ENCODE peak calls at places on chromosome 20, in four cellular contexts. B is prostate gland, L is dermis microvascular lymphatic vessel endothelial cell, G is choroid plexus epithelial cell. Q is an unnamed sample.

GRCh38 chr20:32227744-32228688 is 20.3 kb downstream of the POFUT1 start:
- DNase-seq in G (no peak), L (no peak), B (peak), Q (no peak)

GRCh38 chr20:21179796-21180195 is 53.9 kb downstream of the KIZ start:
- DNase-seq in G (peak), L (no peak), B (no peak), Q (no peak)

GRCh38 chr20:7775072-7775471 is 165.2 kb downstream of the HAO1 start:
- DNase-seq in G (peak), L (no peak), B (no peak), Q (no peak)

GRCh38 chr20:4613718-4614620 is 107.7 kb upstream of the PRND start:
- DNase-seq in L (peak), G (peak), B (no peak), Q (peak)

GRCh38 chr20:38108438-38109024 is 56.5 kb downstream of the TGM2 start:
- DNase-seq in L (no peak), B (peak), G (peak), Q (no peak)

GRCh38 chr20:47156431-47156841 is 200.1 kb downstream of the ZMYND8 start:
- DNase-seq in G (no peak), B (no peak), L (no peak), Q (no peak)

GRCh38 chr20:46255440-46256104 is 52.7 kb downstream of the CDH22 start:
- DNase-seq in G (peak), B (peak), L (peak), Q (peak)

GRCh38 chr20:25058051-25058796 is at the start of gene ACSS1:
- DNase-seq in B (peak), L (peak), G (peak), Q (peak)

GRCh38 chr20:41696428-41696827 is 78.3 kb upstream of the CHD6 start:
- DNase-seq in B (no peak), L (no peak), G (no peak), Q (no peak)

GRCh38 chr20:51470907-51471411 is 71.6 kb downstream of the NFATC2 start:
- DNase-seq in G (no peak), L (no peak), B (no peak), Q (no peak)

GRCh38 chr20:44576297-44576696 is 6.1 kb upstream of the PKIG start:
- DNase-seq in G (peak), B (no peak), L (peak), Q (no peak)

GRCh38 chr20:8156603-8157079 is 24.6 kb downstream of the PLCB1 start:
- DNase-seq in L (peak), B (no peak), G (peak), Q (no peak)

GRCh38 chr20:19104186-19104585 is 108.3 kb upstream of the SLC24A3 start:
- DNase-seq in B (no peak), L (no peak), G (no peak), Q (no peak)

GRCh38 chr20:57698191-57698866 is 11.5 kb downstream of the PMEPA1 start:
- DNase-seq in B (no peak), G (peak), L (peak), Q (no peak)

GRCh38 chr20:59802471-59803221 is 130.8 kb downstream of the SYCP2 start:
- DNase-seq in G (no peak), L (no peak), B (no peak), Q (no peak)

GRCh38 chr20:44738779-44739477 is 6.7 kb upstream of the KCNK15 start:
- DNase-seq in B (peak), L (peak), G (peak), Q (no peak)

GRCh38 chr20:63978319-63979220 is 872 bp downstream of the SAMD10 start:
- DNase-seq in G (peak), B (peak), L (peak), Q (peak)

GRCh38 chr20:39885975-39886649 is 802.9 kb downstream of the MAFB start:
- DNase-seq in L (peak), B (peak), G (peak), Q (no peak)

GRCh38 chr20:53621482-53622246 is 28.0 kb upstream of the ZNF217 start:
- DNase-seq in G (peak), B (peak), L (peak), Q (peak)

GRCh38 chr20:58340151-58340550 is 30.6 kb downstream of the RAB22A start:
- DNase-seq in L (no peak), G (no peak), B (no peak), Q (no peak)

GRCh38 chr20:34310481-34311117 is 7.4 kb upstream of the AHCY start:
- DNase-seq in L (no peak), G (no peak), B (no peak), Q (no peak)

GRCh38 chr20:4041748-4042411 is 26.5 kb upstream of the RNF24 start:
- DNase-seq in L (peak), B (peak), G (peak), Q (peak)

GRCh38 chr20:43974665-43975064 is 60.0 kb downstream of the TOX2 start:
- DNase-seq in G (no peak), B (no peak), L (no peak), Q (no peak)

GRCh38 chr20:4925842-4926530 is 75.3 kb downstream of the SLC23A2 start:
- DNase-seq in G (peak), L (peak), B (peak), Q (no peak)

GRCh38 chr20:51563597-51564332 is 21.2 kb upstream of the NFATC2 start:
- DNase-seq in B (no peak), L (peak), G (peak), Q (no peak)

GRCh38 chr20:9407805-9408421 is 106.5 kb upstream of the LAMP5 start:
- DNase-seq in G (peak), B (peak), L (peak), Q (peak)

GRCh38 chr20:63536241-63536977 is 767 bp downstream of the PTK6 start:
- DNase-seq in B (no peak), G (peak), L (peak), Q (no peak)

GRCh38 chr20:21505810-21506530 is 7.9 kb downstream of the NKX2-2 start:
- DNase-seq in L (peak), B (no peak), G (peak), Q (no peak)

GRCh38 chr20:25223179-25223661 is 24.7 kb upstream of the PYGB start:
- DNase-seq in B (no peak), G (peak), L (peak), Q (no peak)

GRCh38 chr20:36754656-36755222 is 8.8 kb upstream of the NDRG3 start:
- DNase-seq in L (peak), B (peak), G (peak), Q (no peak)

GRCh38 chr20:23928788-23929187 is 49.2 kb upstream of the CST5 start:
- DNase-seq in L (no peak), B (no peak), G (no peak), Q (no peak)

GRCh38 chr20:8223096-8223870 is 91.2 kb downstream of the PLCB1 start:
- DNase-seq in L (peak), G (peak), B (no peak), Q (no peak)

GRCh38 chr20:36238760-36239159 is 2.5 kb downstream of the AAR2 start:
- DNase-seq in L (no peak), B (no peak), G (no peak), Q (no peak)

Q was measured in DMS79.